ENCODE peak calls at places on chromosome 17, in six cellular contexts. One of them, this sample, is unnamed.

GRCh38 chr17:79116575-79117368 is 42.1 kb downstream of the ENGASE start:
- DNase-seq in ascending aorta: no peak
- DNase-seq in psoas muscle: no peak
- DNase-seq in pancreas: no peak
- DNase-seq in right atrium auricular region: no peak
- DNase-seq in dorsolateral prefrontal cortex: no peak
- DNase-seq in this sample: no peak

GRCh38 chr17:76267051-76267576 is 2.0 kb downstream of the UBALD2 start:
- DNase-seq in psoas muscle: no peak
- DNase-seq in dorsolateral prefrontal cortex: no peak
- DNase-seq in pancreas: no peak
- DNase-seq in right atrium auricular region: no peak
- DNase-seq in ascending aorta: no peak
- DNase-seq in this sample: no peak

GRCh38 chr17:5817475-5818395 is 233.4 kb upstream of the NLRP1 start:
- DNase-seq in ascending aorta: no peak
- DNase-seq in pancreas: no peak
- DNase-seq in dorsolateral prefrontal cortex: no peak
- DNase-seq in right atrium auricular region: no peak
- DNase-seq in psoas muscle: no peak
- DNase-seq in this sample: no peak

GRCh38 chr17:74823176-74823495 is 36.5 kb downstream of the GRIN2C start:
- DNase-seq in pancreas: no peak
- DNase-seq in psoas muscle: no peak
- DNase-seq in ascending aorta: no peak
- DNase-seq in right atrium auricular region: no peak
- DNase-seq in dorsolateral prefrontal cortex: no peak
- DNase-seq in this sample: no peak

GRCh38 chr17:38354466-38354865 is 2.8 kb downstream of the SOCS7 start:
- DNase-seq in psoas muscle: no peak
- DNase-seq in ascending aorta: no peak
- DNase-seq in right atrium auricular region: no peak
- DNase-seq in dorsolateral prefrontal cortex: no peak
- DNase-seq in pancreas: no peak
- DNase-seq in this sample: no peak

GRCh38 chr17:34485999-34486398 is 93.4 kb upstream of the TMEM132E start:
- DNase-seq in pancreas: no peak
- DNase-seq in right atrium auricular region: no peak
- DNase-seq in ascending aorta: no peak
- DNase-seq in dorsolateral prefrontal cortex: no peak
- DNase-seq in psoas muscle: no peak
- DNase-seq in this sample: no peak

GRCh38 chr17:61490540-61490975 is 38.3 kb downstream of the TBX4 start:
- DNase-seq in pancreas: no peak
- DNase-seq in ascending aorta: peak; percentile 50
- DNase-seq in right atrium auricular region: no peak
- DNase-seq in psoas muscle: no peak
- DNase-seq in dorsolateral prefrontal cortex: no peak
- DNase-seq in this sample: no peak

GRCh38 chr17:35715416-35715815 is 16.0 kb upstream of the RASL10B start:
- DNase-seq in pancreas: no peak
- DNase-seq in psoas muscle: no peak
- DNase-seq in dorsolateral prefrontal cortex: no peak
- DNase-seq in ascending aorta: no peak
- DNase-seq in right atrium auricular region: no peak
- DNase-seq in this sample: no peak

GRCh38 chr17:33929181-33929724 is 325.8 kb upstream of the CCL2 start:
- DNase-seq in dorsolateral prefrontal cortex: no peak
- DNase-seq in ascending aorta: no peak
- DNase-seq in right atrium auricular region: no peak
- DNase-seq in psoas muscle: no peak
- DNase-seq in pancreas: no peak
- DNase-seq in this sample: no peak

GRCh38 chr17:58281511-58282011 is 826 bp upstream of the MPO start:
- DNase-seq in dorsolateral prefrontal cortex: no peak
- DNase-seq in pancreas: no peak
- DNase-seq in right atrium auricular region: peak; percentile 28
- DNase-seq in ascending aorta: no peak
- DNase-seq in psoas muscle: no peak
- DNase-seq in this sample: no peak

GRCh38 chr17:81837641-81838040 is 2.8 kb upstream of the PPP1R27 start:
- DNase-seq in dorsolateral prefrontal cortex: no peak
- DNase-seq in ascending aorta: no peak
- DNase-seq in right atrium auricular region: no peak
- DNase-seq in psoas muscle: peak; percentile 86
- DNase-seq in pancreas: no peak
- DNase-seq in this sample: no peak

GRCh38 chr17:75366432-75366831 is 39.0 kb downstream of the GRB2 start:
- DNase-seq in right atrium auricular region: no peak
- DNase-seq in dorsolateral prefrontal cortex: no peak
- DNase-seq in psoas muscle: no peak
- DNase-seq in ascending aorta: no peak
- DNase-seq in pancreas: no peak
- DNase-seq in this sample: no peak

GRCh38 chr17:35748323-35748960 is 4.6 kb downstream of the GAS2L2 start:
- DNase-seq in ascending aorta: no peak
- DNase-seq in psoas muscle: peak; percentile 61
- DNase-seq in right atrium auricular region: no peak
- DNase-seq in pancreas: peak; percentile 69
- DNase-seq in dorsolateral prefrontal cortex: no peak
- DNase-seq in this sample: no peak

GRCh38 chr17:57550671-57551315 is 194.3 kb downstream of the CCDC182 start:
- DNase-seq in pancreas: no peak
- DNase-seq in psoas muscle: no peak
- DNase-seq in dorsolateral prefrontal cortex: no peak
- DNase-seq in right atrium auricular region: no peak
- DNase-seq in ascending aorta: no peak
- DNase-seq in this sample: no peak

GRCh38 chr17:8695241-8695640 is 49.4 kb downstream of the CCDC42 start:
- DNase-seq in ascending aorta: peak; percentile 28
- DNase-seq in dorsolateral prefrontal cortex: no peak
- DNase-seq in psoas muscle: no peak
- DNase-seq in pancreas: no peak
- DNase-seq in right atrium auricular region: no peak
- DNase-seq in this sample: no peak

GRCh38 chr17:10610821-10611323 is 46.2 kb downstream of the MYH3 start:
- DNase-seq in ascending aorta: no peak
- DNase-seq in right atrium auricular region: no peak
- DNase-seq in dorsolateral prefrontal cortex: no peak
- DNase-seq in pancreas: no peak
- DNase-seq in psoas muscle: no peak
- DNase-seq in this sample: no peak

GRCh38 chr17:63740464-63741181 is 976 bp downstream of the STRADA start:
- DNase-seq in pancreas: no peak
- DNase-seq in psoas muscle: no peak
- DNase-seq in dorsolateral prefrontal cortex: no peak
- DNase-seq in ascending aorta: no peak
- DNase-seq in right atrium auricular region: no peak
- DNase-seq in this sample: no peak

GRCh38 chr17:61478790-61479492 is 26.7 kb downstream of the TBX4 start:
- DNase-seq in ascending aorta: no peak
- DNase-seq in dorsolateral prefrontal cortex: no peak
- DNase-seq in pancreas: no peak
- DNase-seq in right atrium auricular region: no peak
- DNase-seq in psoas muscle: no peak
- DNase-seq in this sample: no peak

GRCh38 chr17:57938061-57938502 is 17.1 kb downstream of the CUEDC1 start:
- DNase-seq in psoas muscle: peak; percentile 2
- DNase-seq in dorsolateral prefrontal cortex: no peak
- DNase-seq in pancreas: no peak
- DNase-seq in right atrium auricular region: no peak
- DNase-seq in ascending aorta: no peak
- DNase-seq in this sample: no peak

GRCh38 chr17:45172232-45172540 is 10.5 kb downstream of the HEXIM2 start:
- DNase-seq in psoas muscle: no peak
- DNase-seq in pancreas: no peak
- DNase-seq in ascending aorta: no peak
- DNase-seq in dorsolateral prefrontal cortex: no peak
- DNase-seq in right atrium auricular region: no peak
- DNase-seq in this sample: no peak

GRCh38 chr17:42322382-42323267 is 34.3 kb downstream of the STAT5A start:
- DNase-seq in pancreas: peak; percentile 92
- DNase-seq in ascending aorta: peak; percentile 97
- DNase-seq in right atrium auricular region: peak; percentile 96
- DNase-seq in psoas muscle: peak; percentile 96
- DNase-seq in dorsolateral prefrontal cortex: peak; percentile 94
- DNase-seq in this sample: peak; percentile 94

GRCh38 chr17:38550661-38551060 is 55.1 kb downstream of the SRCIN1 start:
- DNase-seq in pancreas: peak; percentile 68
- DNase-seq in dorsolateral prefrontal cortex: peak; percentile 76
- DNase-seq in psoas muscle: no peak
- DNase-seq in ascending aorta: peak; percentile 75
- DNase-seq in right atrium auricular region: peak; percentile 61
- DNase-seq in this sample: peak; percentile 78

GRCh38 chr17:9798724-9799123 is 7.3 kb upstream of the DHRS7C start:
- DNase-seq in ascending aorta: no peak
- DNase-seq in right atrium auricular region: no peak
- DNase-seq in dorsolateral prefrontal cortex: no peak
- DNase-seq in psoas muscle: no peak
- DNase-seq in pancreas: no peak
- DNase-seq in this sample: no peak

GRCh38 chr17:29571883-29572681 is 3.6 kb downstream of the TP53I13 start:
- DNase-seq in psoas muscle: no peak
- DNase-seq in pancreas: peak; percentile 64
- DNase-seq in ascending aorta: peak; percentile 67
- DNase-seq in dorsolateral prefrontal cortex: peak; percentile 27
- DNase-seq in right atrium auricular region: peak; percentile 58
- DNase-seq in this sample: no peak

GRCh38 chr17:13792314-13792713 is 190.6 kb upstream of the HS3ST3A1 start:
- DNase-seq in dorsolateral prefrontal cortex: no peak
- DNase-seq in ascending aorta: no peak
- DNase-seq in right atrium auricular region: no peak
- DNase-seq in pancreas: no peak
- DNase-seq in psoas muscle: no peak
- DNase-seq in this sample: peak; percentile 28

DNA sequence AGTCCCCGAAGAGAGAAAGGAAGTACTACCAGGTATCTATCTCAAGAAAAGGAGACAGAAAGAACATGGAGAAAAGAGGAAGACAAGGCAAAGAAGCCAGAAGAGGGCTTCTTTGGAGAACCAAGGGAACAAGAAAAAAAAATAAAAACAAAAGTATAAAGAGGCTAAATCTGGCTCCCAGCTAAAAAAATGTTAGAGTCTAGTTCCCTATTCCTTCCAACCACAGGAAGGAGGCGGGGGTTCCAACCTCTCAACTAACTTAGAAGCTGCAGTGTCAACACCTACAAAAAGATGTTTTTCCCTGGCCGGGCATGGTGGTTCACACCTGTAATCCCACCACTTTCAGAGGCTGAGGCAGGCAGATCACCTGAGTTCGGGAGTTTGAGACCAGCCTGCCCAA is 13.4 kb downstream of the UTP6 start:
- DNase-seq in dorsolateral prefrontal cortex: no peak
- DNase-seq in psoas muscle: no peak
- DNase-seq in right atrium auricular region: no peak
- DNase-seq in ascending aorta: no peak
- DNase-seq in pancreas: no peak
- DNase-seq in this sample: peak; percentile 42
- H3K27ac ChIP-seq in dorsolateral prefrontal cortex: no peak overlapping the region
- H3K27ac ChIP-seq in psoas muscle: no peak overlapping the region
- H3K27ac ChIP-seq in right atrium auricular region: no peak overlapping the region
- H3K27ac ChIP-seq in ascending aorta: no peak overlapping the region
- H3K27ac ChIP-seq in pancreas: no peak overlapping the region
- H3K27ac ChIP-seq in this sample: no peak overlapping the region

GRCh38 chr17:71615820-71616219 is 505.0 kb upstream of the SOX9 start:
- DNase-seq in psoas muscle: no peak
- DNase-seq in right atrium auricular region: no peak
- DNase-seq in ascending aorta: no peak
- DNase-seq in pancreas: no peak
- DNase-seq in dorsolateral prefrontal cortex: no peak
- DNase-seq in this sample: no peak
- TF ChIP-seq CTCF in psoas muscle: no peak
- TF ChIP-seq CTCF in right atrium auricular region: no peak
- TF ChIP-seq CTCF in ascending aorta: no peak
- TF ChIP-seq CTCF in pancreas: no peak
- TF ChIP-seq CTCF in dorsolateral prefrontal cortex: no peak
- TF ChIP-seq CTCF in this sample: no peak

GRCh38 chr17:55577687-55578086 is 66.4 kb upstream of the SMIM36 start:
- DNase-seq in right atrium auricular region: no peak
- DNase-seq in pancreas: no peak
- DNase-seq in ascending aorta: no peak
- DNase-seq in dorsolateral prefrontal cortex: no peak
- DNase-seq in psoas muscle: peak; percentile 52
- DNase-seq in this sample: peak; percentile 59

GRCh38 chr17:55572599-55572998 is 61.3 kb upstream of the SMIM36 start:
- DNase-seq in right atrium auricular region: no peak
- DNase-seq in psoas muscle: no peak
- DNase-seq in ascending aorta: no peak
- DNase-seq in dorsolateral prefrontal cortex: no peak
- DNase-seq in pancreas: no peak
- DNase-seq in this sample: no peak

GRCh38 chr17:55575058-55575606 is 63.9 kb upstream of the SMIM36 start:
- DNase-seq in dorsolateral prefrontal cortex: no peak
- DNase-seq in right atrium auricular region: no peak
- DNase-seq in psoas muscle: no peak
- DNase-seq in pancreas: no peak
- DNase-seq in ascending aorta: no peak
- DNase-seq in this sample: no peak

GRCh38 chr17:55577011-55577586 is 65.8 kb upstream of the SMIM36 start:
- DNase-seq in psoas muscle: no peak
- DNase-seq in ascending aorta: peak; percentile 67
- DNase-seq in pancreas: no peak
- DNase-seq in dorsolateral prefrontal cortex: no peak
- DNase-seq in right atrium auricular region: peak; percentile 78
- DNase-seq in this sample: peak; percentile 44

DNA sequence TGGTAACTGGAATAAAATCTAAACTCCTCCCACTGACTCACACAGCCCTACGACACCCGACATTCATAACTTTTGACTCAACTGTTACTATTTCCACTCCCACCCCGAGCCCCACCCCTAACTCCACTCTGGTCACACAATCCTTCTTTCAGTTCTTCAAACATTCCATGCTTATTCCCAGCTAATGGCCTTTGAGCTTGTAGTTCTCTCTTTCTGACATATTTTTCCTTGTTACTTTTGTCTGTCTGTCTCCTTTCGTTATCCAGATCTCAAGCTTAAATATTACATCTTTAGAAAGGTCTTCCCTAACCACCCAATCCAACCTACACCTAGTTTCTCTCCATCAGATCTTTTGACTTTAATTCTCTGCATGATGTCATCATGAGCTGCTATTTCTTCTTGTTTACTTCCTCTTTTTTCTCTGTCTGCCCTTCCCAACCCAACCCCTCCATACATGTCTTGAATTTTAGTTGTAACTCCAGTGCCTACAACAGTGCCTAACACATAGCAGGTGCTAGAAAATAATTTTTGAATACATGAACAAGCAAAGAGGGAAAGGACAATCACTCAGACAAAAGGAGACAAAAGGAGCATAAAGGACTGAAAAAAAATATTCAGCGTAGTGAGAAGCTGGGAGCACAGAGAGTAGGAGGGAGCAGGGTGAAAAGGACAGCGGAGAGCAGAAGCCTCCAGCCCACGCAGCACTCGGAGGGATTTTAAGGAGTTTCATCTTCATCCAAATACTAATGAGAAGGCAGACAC is 65.2 kb upstream of the SMIM36 start:
- DNase-seq in ascending aorta: no peak
- DNase-seq in right atrium auricular region: peak; percentile 81
- DNase-seq in dorsolateral prefrontal cortex: no peak
- DNase-seq in pancreas: no peak
- DNase-seq in psoas muscle: no peak
- DNase-seq in this sample: no peak
- H3K27ac ChIP-seq in ascending aorta: peak overlapping the region; percentile 44
- H3K27ac ChIP-seq in right atrium auricular region: peak overlapping the region; percentile 88
- H3K27ac ChIP-seq in dorsolateral prefrontal cortex: no peak overlapping the region
- H3K27ac ChIP-seq in pancreas: no peak overlapping the region
- H3K27ac ChIP-seq in psoas muscle: peak overlapping the region; percentile 69
- H3K27ac ChIP-seq in this sample: peak overlapping the region; percentile 80

GRCh38 chr17:2042355-2042929 is 620 bp downstream of the OVCA2 start:
- DNase-seq in right atrium auricular region: no peak
- DNase-seq in dorsolateral prefrontal cortex: no peak
- DNase-seq in pancreas: no peak
- DNase-seq in ascending aorta: no peak
- DNase-seq in psoas muscle: no peak
- DNase-seq in this sample: no peak
- TF ChIP-seq CTCF in right atrium auricular region: no peak
- TF ChIP-seq CTCF in dorsolateral prefrontal cortex: no peak
- TF ChIP-seq CTCF in pancreas: no peak
- TF ChIP-seq CTCF in ascending aorta: no peak
- TF ChIP-seq CTCF in psoas muscle: no peak
- TF ChIP-seq CTCF in this sample: no peak